ENCODE peak calls at places on chromosomes 7 and 10, in six cellular contexts. W is brain microvascular endothelial cell, K is GM13977, C is ELR, B is NCI-H1092, N is ureter. D is an unnamed sample.

GRCh38 chr7:12756841-12757240 is 69.4 kb downstream of the ARL4A start:
- DNase-seq in W (no peak), K (no peak), C (peak; percentile 64), B (no peak), N (no peak), D (no peak)

GRCh38 chr7:79880312-79880711 is 254.3 kb upstream of the GNAI1 start:
- DNase-seq in W (no peak), K (no peak), C (no peak), B (peak; percentile 66), N (no peak), D (no peak)

GRCh38 chr7:57416601-57417358 is 33.2 kb upstream of the ZNF716 start:
- DNase-seq in W (no peak), K (no peak), C (no peak), B (no peak), N (no peak), D (no peak)

GRCh38 chr7:42231043-42231442 is 6.0 kb downstream of the GLI3 start:
- DNase-seq in W (no peak), K (no peak), C (no peak), B (no peak), N (no peak), D (no peak)

GRCh38 chr7:43758029-43758860 is at the start of gene BLVRA:
- DNase-seq in W (no peak), K (peak; percentile 91), C (peak; percentile 59), B (no peak), N (peak; percentile 76), D (peak; percentile 63)

GRCh38 chr10:23604613-23605012 is 165.7 kb downstream of the OTUD1 start:
- DNase-seq in W (no peak), K (no peak), C (no peak), B (no peak), N (no peak), D (no peak)

GRCh38 chr10:124093076-124093773 is at the start of gene CHST15:
- DNase-seq in W (peak; percentile 69), K (peak; percentile 56), C (peak; percentile 36), B (no peak), N (peak; percentile 53), D (no peak)

GRCh38 chr10:11697718-11698527 is 44.3 kb upstream of the ECHDC3 start:
- DNase-seq in W (no peak), K (no peak), C (no peak), B (no peak), N (no peak), D (no peak)

GRCh38 chr7:46256870-46257528 is 335.9 kb upstream of the IGFBP3 start:
- DNase-seq in W (no peak), K (no peak), C (peak; percentile 45), B (no peak), N (no peak), D (no peak)

GRCh38 chr7:93890041-93890463 is 501 bp downstream of the TFPI2 start:
- DNase-seq in W (peak; percentile 46), K (no peak), C (peak; percentile 53), B (no peak), N (peak; percentile 44), D (no peak)

GRCh38 chr7:48035967-48036478 is 680 bp downstream of the C7orf57 start:
- DNase-seq in W (peak; percentile 15), K (no peak), C (peak; percentile 52), B (no peak), N (no peak), D (no peak)

GRCh38 chr10:5629789-5630436 is 36.5 kb downstream of the ASB13 start:
- DNase-seq in W (peak; percentile 82), K (peak; percentile 84), C (peak; percentile 79), B (peak; percentile 54), N (peak; percentile 82), D (peak; percentile 76)

GRCh38 chr10:70512149-70512611 is 33.6 kb downstream of the PALD1 start:
- DNase-seq in W (no peak), K (no peak), C (peak; percentile 39), B (no peak), N (no peak), D (no peak)

GRCh38 chr10:88209837-88210552 is 346.6 kb downstream of the PTEN start:
- DNase-seq in W (peak; percentile 9), K (no peak), C (peak; percentile 28), B (no peak), N (no peak), D (no peak)

GRCh38 chr10:71347587-71348395 is 28.7 kb downstream of the SLC29A3 start:
- DNase-seq in W (no peak), K (no peak), C (no peak), B (no peak), N (no peak), D (no peak)

GRCh38 chr7:78787854-78788253 is 665.6 kb downstream of the MAGI2 start:
- DNase-seq in W (no peak), K (no peak), C (no peak), B (no peak), N (no peak), D (no peak)

GRCh38 chr7:13144622-13145021 is 457.2 kb downstream of the ARL4A start:
- DNase-seq in W (peak; percentile 1), K (no peak), C (no peak), B (no peak), N (no peak), D (no peak)

GRCh38 chr7:151249732-151250072 is 1.2 kb upstream of the SMARCD3 start:
- DNase-seq in W (peak; percentile 8), K (no peak), C (peak; percentile 48), B (no peak), N (peak; percentile 83), D (no peak)

GRCh38 chr10:129365767-129366400 is 101.2 kb upstream of the MGMT start:
- DNase-seq in W (no peak), K (no peak), C (peak; percentile 1), B (no peak), N (no peak), D (no peak)